ENCODE peak calls at places on chromosomes 13 and 19, in seven cellular contexts. P, J, M, S, L, G and R are unnamed samples.

GRCh38 chr19:54316746-54317107 is 3.8 kb upstream of the LILRA5 start:
- DNase-seq in P (peak; percentile 40), J (no peak), M (no peak), S (peak; percentile 28), L (no peak), G (no peak), R (no peak)

GRCh38 chr13:49064459-49064858 is 88.7 kb downstream of the FNDC3A start:
- DNase-seq in P (no peak), J (no peak), M (no peak), S (no peak), L (no peak), G (no peak), R (no peak)

GRCh38 chr13:113141591-113141950 is 16.9 kb upstream of the PROZ start:
- DNase-seq in P (no peak), J (no peak), M (no peak), S (no peak), L (no peak), G (no peak), R (no peak)

GRCh38 chr19:55623130-55623868 is 1.1 kb downstream of the ZNF784 start:
- DNase-seq in P (no peak), J (no peak), M (no peak), S (no peak), L (no peak), G (no peak), R (no peak)

GRCh38 chr13:109333893-109334651 is 452.3 kb downstream of the IRS2 start:
- DNase-seq in P (no peak), J (no peak), M (no peak), S (no peak), L (no peak), G (no peak), R (no peak)

GRCh38 chr13:106493569-106493968 is 41.9 kb downstream of the EFNB2 start:
- DNase-seq in P (no peak), J (no peak), M (no peak), S (peak; percentile 25), L (no peak), G (no peak), R (no peak)

GRCh38 chr13:61884830-61885229 is 469.2 kb upstream of the PCDH20 start:
- DNase-seq in P (no peak), J (no peak), M (no peak), S (no peak), L (no peak), G (no peak), R (no peak)

GRCh38 chr19:37507167-37507464 is 377 bp downstream of the ZNF793 start:
- DNase-seq in P (no peak), J (no peak), M (no peak), S (no peak), L (no peak), G (no peak), R (no peak)

GRCh38 chr13:33079960-33080359 is 63.7 kb downstream of the KL start:
- DNase-seq in P (no peak), J (no peak), M (no peak), S (no peak), L (no peak), G (no peak), R (no peak)

GRCh38 chr19:18967358-18968146 is 26.5 kb upstream of the HOMER3 start:
- DNase-seq in P (peak; percentile 70), J (no peak), M (no peak), S (peak; percentile 73), L (no peak), G (no peak), R (no peak)

GRCh38 chr13:111177081-111177711 is 62.1 kb downstream of the ARHGEF7 start:
- DNase-seq in P (peak; percentile 66), J (peak; percentile 68), M (peak; percentile 25), S (peak; percentile 42), L (no peak), G (peak; percentile 94), R (no peak)

GRCh38 chr13:112748947-112749346 is 59.1 kb downstream of the ATP11A start:
- DNase-seq in P (peak; percentile 70), J (no peak), M (no peak), S (peak; percentile 32), L (no peak), G (no peak), R (no peak)

GRCh38 chr19:46115396-46116109 is 8.9 kb downstream of the IGFL3 start:
- DNase-seq in P (no peak), J (peak; percentile 85), M (peak; percentile 75), S (peak; percentile 14), L (peak; percentile 5), G (peak; percentile 41), R (peak; percentile 58)

GRCh38 chr13:98905199-98905598 is 72.7 kb downstream of the DOCK9 start:
- DNase-seq in P (no peak), J (peak; percentile 17), M (no peak), S (no peak), L (no peak), G (no peak), R (no peak)

GRCh38 chr19:41324921-41325639 is 15.1 kb downstream of the CCDC97 start:
- DNase-seq in P (peak; percentile 87), J (no peak), M (no peak), S (peak; percentile 61), L (no peak), G (peak; percentile 81), R (peak; percentile 69)

GRCh38 chr13:79445968-79446645 is 34.8 kb upstream of the NDFIP2 start:
- DNase-seq in P (no peak), J (peak; percentile 41), M (peak; percentile 25), S (no peak), L (no peak), G (no peak), R (no peak)

GRCh38 chr19:49506575-49507105 is 5.8 kb upstream of the FCGRT start:
- DNase-seq in P (peak; percentile 46), J (peak; percentile 87), M (peak; percentile 79), S (peak; percentile 75), L (no peak), G (no peak), R (no peak)

GRCh38 chr13:109657395-109657794 is 129.0 kb downstream of the IRS2 start:
- DNase-seq in P (no peak), J (no peak), M (no peak), S (no peak), L (no peak), G (no peak), R (no peak)

GRCh38 chr13:104683789-104684188 is 1617.6 kb upstream of the SLC10A2 start:
- DNase-seq in P (no peak), J (no peak), M (no peak), S (no peak), L (no peak), G (no peak), R (no peak)

GRCh38 chr13:46577656-46578589 is 25.0 kb downstream of the LRCH1 start:
- DNase-seq in P (no peak), J (peak; percentile 11), M (no peak), S (no peak), L (no peak), G (no peak), R (no peak)

GRCh38 chr13:101570410-101570809 is 117.9 kb downstream of the ITGBL1 start:
- DNase-seq in P (no peak), J (no peak), M (no peak), S (no peak), L (no peak), G (peak; percentile 22), R (no peak)

GRCh38 chr13:73754727-73755292 is 379.4 kb downstream of the KLF12 start:
- DNase-seq in P (no peak), J (peak; percentile 20), M (no peak), S (peak; percentile 52), L (no peak), G (peak; percentile 72), R (peak; percentile 38)

GRCh38 chr19:35248310-35249145 is at the start of gene LSR:
- DNase-seq in P (peak; percentile 70), J (peak; percentile 76), M (peak; percentile 72), S (peak; percentile 96), L (peak; percentile 86), G (no peak), R (no peak)

GRCh38 chr13:60509601-60510386 is 112.8 kb downstream of the TDRD3 start:
- DNase-seq in P (no peak), J (no peak), M (no peak), S (no peak), L (no peak), G (no peak), R (no peak)

GRCh38 chr19:35882074-35882832 is 13.9 kb downstream of the APLP1 start:
- DNase-seq in P (no peak), J (peak; percentile 58), M (no peak), S (peak; percentile 78), L (peak; percentile 27), G (peak; percentile 76), R (peak; percentile 80)

GRCh38 chr19:44615529-44616247 is 2.3 kb downstream of the IGSF23 start:
- DNase-seq in P (no peak), J (no peak), M (no peak), S (no peak), L (no peak), G (no peak), R (no peak)